ENCODE peak calls at places on chromosomes 2 and 18, in four cellular contexts. D, I, E and O are unnamed samples.

GRCh38 chr2:233061591-233062446 is 1.7 kb downstream of the INPP5D start:
- DNase-seq in D (no peak), I (peak; percentile 59), E (no peak), O (peak; percentile 80)

GRCh38 chr18:23825978-23826405 is 136.7 kb downstream of the LAMA3 start:
- DNase-seq in D (no peak), I (peak; percentile 91), E (peak; percentile 91), O (peak; percentile 55)

GRCh38 chr2:195848119-195848899 is 191.3 kb downstream of the SLC39A10 start:
- DNase-seq in D (no peak), I (no peak), E (no peak), O (no peak)

GRCh38 chr2:159088906-159089305 is 120.5 kb downstream of the TANC1 start:
- DNase-seq in D (no peak), I (no peak), E (no peak), O (no peak)

GRCh38 chr2:108541451-108541850 is 7.2 kb downstream of the LIMS1 start:
- DNase-seq in D (no peak), I (no peak), E (no peak), O (no peak)

GRCh38 chr2:150513647-150514046 is 26.2 kb upstream of the RND3 start:
- DNase-seq in D (no peak), I (no peak), E (peak; percentile 67), O (no peak)

GRCh38 chr18:23740105-23740830 is 51.0 kb downstream of the LAMA3 start:
- DNase-seq in D (peak; percentile 78), I (no peak), E (peak; percentile 37), O (no peak)

GRCh38 chr2:119126650-119127049 is 31.9 kb downstream of the C1QL2 start:
- DNase-seq in D (peak; percentile 32), I (no peak), E (no peak), O (peak; percentile 88)

GRCh38 chr2:67828066-67828465 is 234.7 kb downstream of the C1D start:
- DNase-seq in D (no peak), I (no peak), E (no peak), O (no peak)

GRCh38 chr2:218883491-218884490 is 3.1 kb downstream of the WNT10A start:
- DNase-seq in D (no peak), I (no peak), E (no peak), O (no peak)

GRCh38 chr2:132430895-132431294 is 14.3 kb downstream of the GPR39 start:
- DNase-seq in D (no peak), I (no peak), E (peak; percentile 35), O (no peak)

GRCh38 chr18:9147440-9148238 is 11.1 kb downstream of the ANKRD12 start:
- DNase-seq in D (peak; percentile 43), I (no peak), E (peak; percentile 65), O (no peak)

DNA sequence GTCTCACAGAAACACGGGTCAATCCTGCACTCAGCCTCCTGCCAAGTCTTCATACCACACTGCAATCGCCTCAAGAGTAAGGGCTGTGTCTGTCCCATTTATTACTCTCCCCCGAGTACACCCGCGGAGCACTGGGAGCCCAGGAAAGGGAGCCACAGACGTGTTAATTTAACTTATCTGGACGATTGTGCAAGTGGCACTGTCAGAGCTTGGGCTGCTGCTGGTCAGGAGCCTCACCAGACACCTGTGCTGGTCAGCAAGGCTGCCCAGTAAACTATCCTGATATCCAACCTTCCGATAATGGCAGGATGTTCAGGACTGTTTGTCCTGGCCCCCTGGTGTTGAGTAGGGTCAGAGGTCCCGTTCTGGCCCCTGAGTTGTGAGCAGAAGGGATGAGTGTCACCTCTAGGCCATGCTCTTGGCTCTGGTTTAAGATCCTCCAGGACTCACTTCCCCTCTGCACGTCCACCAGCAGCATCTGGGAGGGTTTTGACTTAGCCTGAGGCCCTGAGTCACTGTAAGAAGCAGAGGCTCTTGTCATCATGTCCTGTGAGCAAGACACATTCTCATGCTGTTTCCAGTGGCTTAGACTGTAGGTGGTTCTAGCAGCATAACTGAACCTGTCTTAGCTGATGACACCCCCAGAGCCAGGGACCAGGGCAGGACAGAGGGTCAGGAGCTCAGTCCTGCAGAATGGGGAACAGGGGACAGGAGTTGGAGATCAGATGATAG is 82.5 kb upstream of the ARL4C start:
- DNase-seq in D (no peak), I (no peak), E (peak; percentile 39), O (no peak)
- TF ChIP-seq CTCF in D (no peak), I (no peak), E (no peak), O (no peak)

GRCh38 chr2:62409442-62409841 is 96.6 kb downstream of the TMEM17 start:
- DNase-seq in D (no peak), I (no peak), E (peak; percentile 51), O (no peak)

GRCh38 chr2:62413116-62413663 is 92.8 kb downstream of the TMEM17 start:
- DNase-seq in D (no peak), I (no peak), E (no peak), O (no peak)

GRCh38 chr2:62410015-62410453 is 96.0 kb downstream of the TMEM17 start:
- DNase-seq in D (no peak), I (no peak), E (no peak), O (no peak)

GRCh38 chr2:62412347-62412742 is 93.7 kb downstream of the TMEM17 start:
- DNase-seq in D (no peak), I (no peak), E (no peak), O (no peak)

DNA sequence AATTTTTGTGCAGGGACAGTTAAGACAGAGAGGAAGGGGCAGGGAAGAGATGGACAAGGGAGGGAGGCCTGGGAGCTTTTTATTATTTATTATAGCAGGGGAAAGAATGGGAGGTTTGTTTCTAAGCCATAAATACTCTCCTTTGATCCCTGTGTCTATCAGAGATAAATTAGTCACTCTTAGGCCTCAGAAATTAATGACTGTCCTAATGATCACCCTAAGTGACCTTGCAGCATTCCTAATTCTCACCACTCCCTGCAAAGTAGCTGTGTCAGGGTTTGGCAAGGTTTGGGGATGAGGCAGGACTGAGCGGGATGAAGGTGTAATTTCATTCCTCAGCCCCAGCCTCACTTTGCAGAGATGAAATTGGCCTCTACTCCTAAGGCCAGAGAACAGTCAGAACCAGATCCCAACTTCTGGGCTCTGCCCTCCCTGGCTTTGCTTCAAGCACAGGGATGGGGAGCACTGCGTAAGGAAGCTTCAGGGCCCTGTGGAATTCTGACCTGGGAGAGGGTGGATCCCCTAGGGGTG is 95.0 kb downstream of the TMEM17 start:
- DNase-seq in D (no peak), I (no peak), E (no peak), O (no peak)
- H3K27ac ChIP-seq in D (no peak overlapping the region), I (peak overlapping the region; percentile 78), E (no peak overlapping the region), O (peak overlapping the region; percentile 79)

DNA sequence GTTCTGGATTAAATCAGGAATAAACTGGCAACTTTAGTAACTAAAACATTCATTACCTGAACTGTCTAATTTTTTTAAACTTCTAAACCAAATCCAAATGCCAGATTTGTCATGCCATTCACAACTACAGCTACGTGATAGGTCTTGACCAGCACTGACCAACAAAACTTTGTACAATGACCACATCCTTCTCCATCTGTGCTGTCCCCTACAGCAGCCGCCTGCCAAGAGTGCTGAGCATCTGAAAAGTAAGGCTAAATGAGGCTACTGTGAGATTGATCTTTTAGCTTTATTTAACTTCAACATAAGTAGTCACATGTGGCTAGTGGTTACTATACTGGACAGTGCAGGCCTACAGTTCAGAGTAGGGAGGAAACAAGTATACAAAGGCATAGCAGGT is 7.6 kb downstream of the FAM168B start:
- DNase-seq in D (no peak), I (no peak), E (peak; percentile 66), O (no peak)
- H3K36me3 ChIP-seq in D (peaks cover 17% of the 10 kb centered on the region), I (peaks cover 31% of the 10 kb centered on the region), E (peaks cover 7% of the 10 kb centered on the region), O (peaks cover 36% of the 10 kb centered on the region)

DNA sequence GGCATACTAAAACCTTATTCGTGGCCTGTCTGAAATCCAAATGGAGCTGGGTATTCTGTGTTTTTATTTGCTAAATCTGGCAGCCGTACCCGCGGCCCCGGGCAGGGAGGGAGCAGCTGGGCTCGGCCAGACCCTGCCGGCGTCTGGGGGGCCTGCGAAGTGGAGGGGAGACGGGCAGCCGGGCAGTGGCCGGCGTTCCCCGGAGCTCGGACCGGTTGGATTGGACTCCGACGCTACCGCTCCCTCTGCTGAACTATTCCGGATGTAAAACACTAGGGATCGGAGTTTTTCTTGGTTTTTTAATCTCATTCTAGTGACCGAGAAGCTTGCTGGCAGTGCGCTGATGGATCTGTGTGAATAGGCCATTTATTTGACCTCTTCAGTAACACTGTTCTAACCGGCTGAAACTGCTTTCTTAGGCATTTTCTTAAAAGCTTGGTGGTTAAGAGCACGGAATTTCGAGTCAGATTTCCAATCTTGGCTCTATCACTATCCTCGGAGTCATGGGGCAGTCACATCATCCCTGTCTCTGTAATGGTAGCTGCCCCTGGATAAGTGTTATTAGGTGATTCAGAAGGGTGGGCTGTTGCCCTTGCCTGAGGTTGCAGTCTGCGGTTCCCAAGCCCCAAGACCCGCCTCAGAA is 694 bp downstream of the UNC50 start:
- DNase-seq in D (no peak), I (no peak), E (peak; percentile 61), O (peak; percentile 88)
- TF ChIP-seq CTCF in D (no peak), I (no peak), E (no peak), O (no peak)

GRCh38 chr18:22175326-22175725 is 5.9 kb downstream of the GATA6 start:
- DNase-seq in D (peak; percentile 17), I (no peak), E (no peak), O (no peak)
- H3K27ac ChIP-seq in D (peak overlapping the region; percentile 79), I (peak overlapping the region; percentile 97), E (no peak overlapping the region), O (peak overlapping the region; percentile 97)

GRCh38 chr2:42810971-42811865 is 18.8 kb upstream of the HAAO start:
- DNase-seq in D (peak; percentile 54), I (peak; percentile 74), E (peak; percentile 59), O (peak; percentile 53)

GRCh38 chr2:42813773-42814172 is 21.4 kb upstream of the HAAO start:
- DNase-seq in D (no peak), I (no peak), E (no peak), O (no peak)

GRCh38 chr2:42812899-42813479 is 20.6 kb upstream of the HAAO start:
- DNase-seq in D (peak; percentile 40), I (no peak), E (no peak), O (no peak)

GRCh38 chr2:42819160-42819559 is 26.8 kb upstream of the HAAO start:
- DNase-seq in D (peak; percentile 68), I (no peak), E (no peak), O (no peak)

GRCh38 chr2:42815725-42816124 is 23.3 kb upstream of the HAAO start:
- DNase-seq in D (no peak), I (no peak), E (no peak), O (no peak)
- H3K36me3 ChIP-seq in D (no peaks in the 10 kb centered on the region), I (no peaks in the 10 kb centered on the region), E (no peaks in the 10 kb centered on the region), O (no peaks in the 10 kb centered on the region)

DNA sequence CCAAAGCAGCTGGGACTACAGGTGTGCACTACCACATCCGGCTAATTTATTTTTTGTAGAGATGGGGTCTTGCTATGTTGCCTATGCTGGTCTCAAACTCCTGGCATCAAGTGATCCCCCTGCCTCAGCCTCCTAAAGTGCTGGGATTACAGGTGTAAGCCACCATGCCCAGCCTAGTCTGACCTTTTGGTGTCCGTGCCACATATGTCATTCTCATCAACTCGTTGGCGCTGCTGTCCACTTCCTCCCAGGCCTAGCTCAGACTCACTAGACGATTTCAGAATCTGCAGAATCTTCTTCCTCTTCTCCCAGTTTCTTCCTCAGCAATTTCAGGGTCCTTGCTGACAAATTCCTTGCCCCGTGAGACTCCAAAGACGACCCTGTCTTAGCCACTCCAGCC is 39.8 kb upstream of the DNMT3A start:
- DNase-seq in D (no peak), I (no peak), E (no peak), O (no peak)
- TF ChIP-seq CTCF in D (no peak), I (no peak), E (no peak), O (no peak)